ENCODE peak calls at places on chromosomes 6 and 20, in six cellular contexts. G is A172; V is immature natural killer cell; R is NCI-H345; S is activated CD4-positive, alpha-beta T cell treated with anti-CD3 and anti-CD28 coated beads, Interleukin-2, amount 10 ng/mL, durations not matched to agents 7 days and 5 days; Q is COR-L47. J is an unnamed sample.

GRCh38 chr6:159360306-159360705 is 191.1 kb downstream of the FNDC1 start:
- DNase-seq in G (no peak), V (no peak), R (no peak), S (no peak), Q (no peak), J (no peak)

GRCh38 chr6:47195251-47195650 is 114.5 kb downstream of the TNFRSF21 start:
- DNase-seq in G (no peak), V (no peak), R (no peak), S (no peak), Q (no peak), J (peak; percentile 8)

GRCh38 chr20:44745560-44746366 is at the start of gene KCNK15:
- DNase-seq in G (no peak), V (peak; percentile 14), R (no peak), S (peak; percentile 15), Q (no peak), J (no peak)

GRCh38 chr20:5096463-5096862 is 23.3 kb downstream of the PCNA start:
- DNase-seq in G (no peak), V (no peak), R (no peak), S (no peak), Q (no peak), J (no peak)

GRCh38 chr20:17808357-17808756 is 108.6 kb downstream of the BANF2 start:
- DNase-seq in G (no peak), V (no peak), R (no peak), S (no peak), Q (no peak), J (no peak)

GRCh38 chr6:39778581-39779270 is 13.4 kb upstream of the DAAM2 start:
- DNase-seq in G (no peak), V (no peak), R (no peak), S (no peak), Q (no peak), J (no peak)

GRCh38 chr6:56757585-56757984 is 114.9 kb upstream of the DST start:
- DNase-seq in G (peak; percentile 37), V (no peak), R (no peak), S (no peak), Q (no peak), J (no peak)

GRCh38 chr6:168052291-168052891 is 26.6 kb downstream of the FRMD1 start:
- DNase-seq in G (no peak), V (no peak), R (peak; percentile 54), S (no peak), Q (peak; percentile 11), J (no peak)

J was measured in NCI-H2081.